ENCODE peak calls at places on chromosomes 1 and 21, in five cellular contexts. One of them, this sample, is unnamed.

GRCh38 chr1:218521414-218522169 is 176.5 kb downstream of the TGFB2 start:
- DNase-seq in neuronal stem cell: no peak
- DNase-seq in thoracic aorta: peak; percentile 32
- DNase-seq in H1: peak; percentile 83
- DNase-seq in psoas muscle: peak; percentile 20
- DNase-seq in this sample: peak; percentile 57

GRCh38 chr1:180155202-180155682 is 573 bp downstream of the QSOX1 start:
- DNase-seq in psoas muscle: peak; percentile 30
- DNase-seq in neuronal stem cell: no peak
- DNase-seq in thoracic aorta: no peak
- DNase-seq in H1: peak; percentile 59
- DNase-seq in this sample: no peak

GRCh38 chr1:178644308-178645120 is 80.5 kb upstream of the RALGPS2 start:
- DNase-seq in thoracic aorta: no peak
- DNase-seq in H1: no peak
- DNase-seq in neuronal stem cell: no peak
- DNase-seq in psoas muscle: no peak
- DNase-seq in this sample: no peak

GRCh38 chr21:15848632-15849031 is 118.8 kb downstream of the USP25 start:
- DNase-seq in H1: no peak
- DNase-seq in thoracic aorta: no peak
- DNase-seq in psoas muscle: no peak
- DNase-seq in neuronal stem cell: no peak
- DNase-seq in this sample: no peak

GRCh38 chr1:220655509-220655908 is 34.7 kb upstream of the C1orf115 start:
- DNase-seq in H1: no peak
- DNase-seq in psoas muscle: no peak
- DNase-seq in thoracic aorta: no peak
- DNase-seq in neuronal stem cell: no peak
- DNase-seq in this sample: no peak

GRCh38 chr1:244341455-244342450 is 110.0 kb downstream of the ADSS2 start:
- DNase-seq in thoracic aorta: no peak
- DNase-seq in psoas muscle: no peak
- DNase-seq in neuronal stem cell: no peak
- DNase-seq in H1: peak; percentile 59
- DNase-seq in this sample: no peak

GRCh38 chr1:196546272-196547245 is 61.7 kb downstream of the KCNT2 start:
- DNase-seq in thoracic aorta: no peak
- DNase-seq in psoas muscle: no peak
- DNase-seq in neuronal stem cell: no peak
- DNase-seq in H1: no peak
- DNase-seq in this sample: no peak

GRCh38 chr1:25598879-25599278 is 17.7 kb upstream of the MAN1C1 start:
- DNase-seq in neuronal stem cell: no peak
- DNase-seq in H1: no peak
- DNase-seq in thoracic aorta: no peak
- DNase-seq in psoas muscle: no peak
- DNase-seq in this sample: no peak

GRCh38 chr1:42340093-42340492 is 5.1 kb upstream of the FOXJ3 start:
- DNase-seq in thoracic aorta: no peak
- DNase-seq in psoas muscle: no peak
- DNase-seq in H1: no peak
- DNase-seq in neuronal stem cell: no peak
- DNase-seq in this sample: no peak

GRCh38 chr1:71834570-71835441 is 447.5 kb downstream of the NEGR1 start:
- DNase-seq in neuronal stem cell: no peak
- DNase-seq in H1: no peak
- DNase-seq in thoracic aorta: no peak
- DNase-seq in psoas muscle: no peak
- DNase-seq in this sample: no peak

GRCh38 chr1:12521096-12521495 is 96.9 kb downstream of the DHRS3 start:
- DNase-seq in thoracic aorta: no peak
- DNase-seq in psoas muscle: no peak
- DNase-seq in neuronal stem cell: no peak
- DNase-seq in H1: no peak
- DNase-seq in this sample: no peak

GRCh38 chr1:160189649-160190625 is at the start of gene CASQ1:
- DNase-seq in H1: no peak
- DNase-seq in psoas muscle: peak; percentile 55
- DNase-seq in neuronal stem cell: no peak
- DNase-seq in thoracic aorta: no peak
- DNase-seq in this sample: no peak

GRCh38 chr1:61050541-61051454 is 31.6 kb upstream of the NFIA start:
- DNase-seq in H1: peak; percentile 68
- DNase-seq in thoracic aorta: no peak
- DNase-seq in neuronal stem cell: peak; percentile 50
- DNase-seq in psoas muscle: peak; percentile 72
- DNase-seq in this sample: no peak

GRCh38 chr1:56202186-56202585 is 377.2 kb downstream of the PLPP3 start:
- DNase-seq in psoas muscle: no peak
- DNase-seq in H1: no peak
- DNase-seq in thoracic aorta: no peak
- DNase-seq in neuronal stem cell: no peak
- DNase-seq in this sample: no peak

GRCh38 chr21:27572681-27573080 is 605.8 kb upstream of the ADAMTS5 start:
- DNase-seq in thoracic aorta: no peak
- DNase-seq in psoas muscle: no peak
- DNase-seq in H1: no peak
- DNase-seq in neuronal stem cell: no peak
- DNase-seq in this sample: no peak

GRCh38 chr1:226529891-226530290 is 18.7 kb upstream of the STUM start:
- DNase-seq in neuronal stem cell: no peak
- DNase-seq in thoracic aorta: no peak
- DNase-seq in H1: no peak
- DNase-seq in psoas muscle: peak; percentile 26
- DNase-seq in this sample: no peak

GRCh38 chr1:84936116-84936810 is 43.3 kb upstream of the LPAR3 start:
- DNase-seq in H1: peak; percentile 53
- DNase-seq in neuronal stem cell: peak; percentile 68
- DNase-seq in thoracic aorta: no peak
- DNase-seq in psoas muscle: no peak
- DNase-seq in this sample: peak; percentile 27

GRCh38 chr1:84930831-84931230 is 37.8 kb upstream of the LPAR3 start:
- DNase-seq in neuronal stem cell: no peak
- DNase-seq in psoas muscle: no peak
- DNase-seq in H1: no peak
- DNase-seq in thoracic aorta: no peak
- DNase-seq in this sample: no peak

GRCh38 chr1:84929581-84929980 is 36.6 kb upstream of the LPAR3 start:
- DNase-seq in neuronal stem cell: no peak
- DNase-seq in psoas muscle: no peak
- DNase-seq in thoracic aorta: no peak
- DNase-seq in H1: no peak
- DNase-seq in this sample: no peak

GRCh38 chr1:84930329-84930728 is 37.3 kb upstream of the LPAR3 start:
- DNase-seq in psoas muscle: no peak
- DNase-seq in H1: no peak
- DNase-seq in neuronal stem cell: no peak
- DNase-seq in thoracic aorta: no peak
- DNase-seq in this sample: no peak

GRCh38 chr1:84932991-84933611 is 40.1 kb upstream of the LPAR3 start:
- DNase-seq in psoas muscle: no peak
- DNase-seq in neuronal stem cell: no peak
- DNase-seq in H1: no peak
- DNase-seq in thoracic aorta: no peak
- DNase-seq in this sample: no peak
- H3K9me3 ChIP-seq in psoas muscle: no peaks in the 10 kb centered on the region
- H3K9me3 ChIP-seq in neuronal stem cell: no peaks in the 10 kb centered on the region
- H3K9me3 ChIP-seq in H1: no peaks in the 10 kb centered on the region
- H3K9me3 ChIP-seq in thoracic aorta: no peaks in the 10 kb centered on the region
- H3K9me3 ChIP-seq in this sample: no peaks in the 10 kb centered on the region

GRCh38 chr1:45111239-45111638 is 95.2 kb downstream of the ZSWIM5 start:
- DNase-seq in H1: no peak
- DNase-seq in thoracic aorta: no peak
- DNase-seq in neuronal stem cell: no peak
- DNase-seq in psoas muscle: no peak
- DNase-seq in this sample: no peak
- H3K9me3 ChIP-seq in H1: peaks cover 9% of the 10 kb centered on the region
- H3K9me3 ChIP-seq in thoracic aorta: peaks cover 5% of the 10 kb centered on the region
- H3K9me3 ChIP-seq in neuronal stem cell: no peaks in the 10 kb centered on the region
- H3K9me3 ChIP-seq in psoas muscle: peaks cover 8% of the 10 kb centered on the region
- H3K9me3 ChIP-seq in this sample: no peaks in the 10 kb centered on the region

GRCh38 chr1:227934476-227935313 is 13.0 kb downstream of the WNT9A start:
- DNase-seq in H1: no peak
- DNase-seq in neuronal stem cell: no peak
- DNase-seq in psoas muscle: peak; percentile 64
- DNase-seq in thoracic aorta: no peak
- DNase-seq in this sample: no peak
- H3K9me3 ChIP-seq in H1: no peaks in the 10 kb centered on the region
- H3K9me3 ChIP-seq in neuronal stem cell: peaks cover 2% of the 10 kb centered on the region
- H3K9me3 ChIP-seq in psoas muscle: no peaks in the 10 kb centered on the region
- H3K9me3 ChIP-seq in thoracic aorta: no peaks in the 10 kb centered on the region
- H3K9me3 ChIP-seq in this sample: no peaks in the 10 kb centered on the region

DNA sequence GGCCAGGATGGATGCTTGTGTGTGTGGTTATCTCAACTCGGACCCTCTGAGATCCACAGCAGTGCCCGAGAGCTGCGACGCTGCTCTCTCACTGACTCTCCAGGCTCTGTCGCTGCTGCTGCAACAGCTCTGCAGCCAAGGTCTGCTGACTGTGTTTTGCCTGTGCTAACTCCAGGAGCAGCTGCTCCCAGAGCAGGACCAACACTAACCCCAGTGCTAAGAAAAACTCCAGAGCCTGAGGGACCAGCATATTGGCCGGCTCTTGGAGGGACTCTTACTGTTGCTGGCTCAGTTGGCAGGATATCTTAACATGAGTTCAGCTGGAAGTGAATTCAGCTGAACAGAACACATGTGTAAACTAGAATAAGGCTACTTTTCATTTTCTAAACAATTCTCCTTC is 4.4 kb downstream of the LCE2C start:
- DNase-seq in thoracic aorta: no peak
- DNase-seq in H1: no peak
- DNase-seq in psoas muscle: no peak
- DNase-seq in neuronal stem cell: no peak
- DNase-seq in this sample: no peak
- H3K9me3 ChIP-seq in thoracic aorta: no peaks in the 10 kb centered on the region
- H3K9me3 ChIP-seq in H1: peaks cover 77% of the 10 kb centered on the region
- H3K9me3 ChIP-seq in psoas muscle: no peaks in the 10 kb centered on the region
- H3K9me3 ChIP-seq in neuronal stem cell: peaks cover 13% of the 10 kb centered on the region
- H3K9me3 ChIP-seq in this sample: peaks cover 7% of the 10 kb centered on the region

GRCh38 chr21:45632165-45632896 is 11.2 kb upstream of the PCBP3 start:
- DNase-seq in H1: no peak
- DNase-seq in neuronal stem cell: no peak
- DNase-seq in thoracic aorta: no peak
- DNase-seq in psoas muscle: no peak
- DNase-seq in this sample: no peak

GRCh38 chr21:45630876-45631275 is 12.6 kb upstream of the PCBP3 start:
- DNase-seq in thoracic aorta: no peak
- DNase-seq in neuronal stem cell: no peak
- DNase-seq in H1: no peak
- DNase-seq in psoas muscle: no peak
- DNase-seq in this sample: no peak

GRCh38 chr21:45631540-45631939 is 12.0 kb upstream of the PCBP3 start:
- DNase-seq in psoas muscle: no peak
- DNase-seq in H1: no peak
- DNase-seq in thoracic aorta: no peak
- DNase-seq in neuronal stem cell: no peak
- DNase-seq in this sample: no peak

GRCh38 chr21:45630066-45630694 is 13.3 kb upstream of the PCBP3 start:
- DNase-seq in psoas muscle: no peak
- DNase-seq in H1: no peak
- DNase-seq in thoracic aorta: no peak
- DNase-seq in neuronal stem cell: no peak
- DNase-seq in this sample: no peak

DNA sequence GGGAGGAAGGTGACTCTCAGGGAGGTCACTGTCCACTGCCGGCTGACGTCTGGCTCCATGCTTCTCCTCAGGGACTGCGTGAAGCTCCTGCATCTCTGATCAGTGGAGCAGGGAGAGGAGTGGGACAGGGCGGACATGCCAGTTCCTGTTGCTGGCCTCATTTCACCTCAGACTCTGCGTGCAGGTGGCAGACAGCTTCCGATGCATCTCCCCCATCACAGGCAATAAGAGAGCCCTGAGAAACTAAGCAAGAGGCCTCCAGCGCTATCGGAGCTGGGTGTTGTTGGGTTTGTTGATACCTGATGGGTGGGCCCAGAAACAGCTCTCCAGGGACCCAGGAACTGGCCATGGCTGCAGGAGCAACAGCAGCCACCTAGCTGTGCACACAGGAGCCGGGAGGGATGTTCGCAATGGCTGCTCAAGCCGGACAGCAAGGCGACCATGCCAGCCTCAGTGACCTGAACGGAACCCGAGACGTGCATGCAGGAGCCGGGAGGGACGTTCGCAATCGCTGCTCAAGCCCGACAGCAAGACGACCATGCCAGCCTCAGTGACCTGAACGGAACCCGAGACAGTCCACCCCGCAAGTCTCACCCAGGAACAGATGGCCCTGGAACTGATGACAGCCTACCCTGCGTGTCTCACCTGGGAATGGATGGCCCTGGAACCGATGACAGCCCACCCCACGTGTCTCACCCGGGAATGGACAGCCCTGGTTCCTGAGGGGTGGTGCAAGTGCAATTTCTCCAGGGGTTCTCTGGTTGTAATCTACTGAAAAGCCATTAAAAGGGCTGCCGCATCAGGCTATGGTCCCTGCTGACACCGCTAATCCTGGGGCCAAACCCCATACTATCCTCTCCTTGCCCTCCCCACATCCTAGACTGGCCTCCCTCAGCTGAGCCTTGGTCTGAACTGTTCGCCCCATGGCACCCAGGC is 14.2 kb upstream of the PCBP3 start:
- DNase-seq in neuronal stem cell: no peak
- DNase-seq in psoas muscle: no peak
- DNase-seq in H1: no peak
- DNase-seq in thoracic aorta: no peak
- DNase-seq in this sample: no peak
- H3K9me3 ChIP-seq in neuronal stem cell: no peaks in the 10 kb centered on the region
- H3K9me3 ChIP-seq in psoas muscle: no peaks in the 10 kb centered on the region
- H3K9me3 ChIP-seq in H1: no peaks in the 10 kb centered on the region
- H3K9me3 ChIP-seq in thoracic aorta: no peaks in the 10 kb centered on the region
- H3K9me3 ChIP-seq in this sample: no peaks in the 10 kb centered on the region

GRCh38 chr1:228243093-228243492 is 35.2 kb downstream of the OBSCN start:
- DNase-seq in neuronal stem cell: no peak
- DNase-seq in H1: peak; percentile 11
- DNase-seq in psoas muscle: no peak
- DNase-seq in thoracic aorta: no peak
- DNase-seq in this sample: no peak

GRCh38 chr1:228238461-228238860 is 30.6 kb downstream of the OBSCN start:
- DNase-seq in psoas muscle: no peak
- DNase-seq in H1: no peak
- DNase-seq in neuronal stem cell: no peak
- DNase-seq in thoracic aorta: no peak
- DNase-seq in this sample: no peak

GRCh38 chr1:228240411-228241240 is 32.8 kb downstream of the OBSCN start:
- DNase-seq in psoas muscle: no peak
- DNase-seq in neuronal stem cell: no peak
- DNase-seq in H1: peak; percentile 28
- DNase-seq in thoracic aorta: no peak
- DNase-seq in this sample: no peak

GRCh38 chr1:228242313-228242864 is 34.5 kb downstream of the OBSCN start:
- DNase-seq in psoas muscle: no peak
- DNase-seq in H1: no peak
- DNase-seq in thoracic aorta: no peak
- DNase-seq in neuronal stem cell: no peak
- DNase-seq in this sample: no peak

DNA sequence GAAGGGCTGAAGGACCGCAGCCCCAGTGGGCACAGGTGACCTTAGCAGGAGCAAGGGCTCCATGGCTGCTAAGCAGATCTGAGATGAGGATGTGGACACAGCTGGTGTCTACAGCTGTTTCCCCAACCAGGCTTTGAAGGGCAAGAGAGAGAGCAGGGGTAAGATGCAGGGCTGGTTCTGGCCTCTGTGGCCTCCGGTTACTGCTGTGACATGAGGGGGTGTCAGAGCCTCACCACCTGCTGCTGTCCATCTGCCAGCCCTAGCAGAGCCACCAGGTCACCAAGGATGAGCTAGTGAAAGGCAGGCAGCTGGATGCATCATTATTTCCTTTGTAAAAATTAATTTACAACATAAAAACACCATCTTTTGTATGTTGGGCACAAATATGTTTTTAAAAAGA is 33.4 kb downstream of the OBSCN start:
- DNase-seq in thoracic aorta: no peak
- DNase-seq in H1: no peak
- DNase-seq in neuronal stem cell: no peak
- DNase-seq in psoas muscle: peak; percentile 66
- DNase-seq in this sample: no peak
- H3K9me3 ChIP-seq in thoracic aorta: peaks cover 26% of the 10 kb centered on the region
- H3K9me3 ChIP-seq in H1: peaks cover 53% of the 10 kb centered on the region
- H3K9me3 ChIP-seq in neuronal stem cell: peaks cover 44% of the 10 kb centered on the region
- H3K9me3 ChIP-seq in psoas muscle: no peaks in the 10 kb centered on the region
- H3K9me3 ChIP-seq in this sample: peaks cover 8% of the 10 kb centered on the region